ENCODE peak calls at places on chromosomes 5 and 9, in five cellular contexts. J, M, G, N and H are unnamed samples.

GRCh38 chr9:74500584-74500924 is 3.4 kb downstream of the RORB start:
- DNase-seq in J (no peak), M (no peak), G (no peak), N (no peak), H (no peak)

GRCh38 chr5:177402271-177403043 is 2.0 kb upstream of the PFN3 start:
- DNase-seq in J (peak; percentile 54), M (no peak), G (peak; percentile 92), N (no peak), H (peak; percentile 82)

GRCh38 chr9:127444921-127445850 is 6.0 kb downstream of the RPL12 start:
- DNase-seq in J (peak; percentile 44), M (no peak), G (no peak), N (no peak), H (no peak)

GRCh38 chr5:73892806-73893205 is 266.8 kb downstream of the ARHGEF28 start:
- DNase-seq in J (peak; percentile 96), M (no peak), G (no peak), N (peak; percentile 97), H (no peak)

GRCh38 chr5:12322042-12322441 is 417.8 kb upstream of the CTNND2 start:
- DNase-seq in J (no peak), M (no peak), G (no peak), N (no peak), H (no peak)

GRCh38 chr9:84978761-84979160 is 309.2 kb downstream of the NTRK2 start:
- DNase-seq in J (no peak), M (no peak), G (no peak), N (no peak), H (no peak)

GRCh38 chr5:93433422-93433821 is 147.6 kb downstream of the NR2F1-AS1 start:
- DNase-seq in J (peak; percentile 96), M (no peak), G (peak; percentile 13), N (peak; percentile 23), H (no peak)

GRCh38 chr9:126497673-126498255 is 116.0 kb upstream of the LMX1B start:
- DNase-seq in J (no peak), M (peak; percentile 61), G (no peak), N (no peak), H (no peak)

GRCh38 chr5:97046270-97046982 is 96.0 kb downstream of the LIX1 start:
- DNase-seq in J (peak; percentile 25), M (no peak), G (no peak), N (peak; percentile 3), H (no peak)

GRCh38 chr9:95343725-95344287 is 26.3 kb upstream of the FANCC start:
- DNase-seq in J (no peak), M (no peak), G (no peak), N (no peak), H (no peak)

GRCh38 chr5:105554613-105555169 is 1992.1 kb upstream of the NUDT12 start:
- DNase-seq in J (no peak), M (no peak), G (no peak), N (no peak), H (no peak)

GRCh38 chr9:121557581-121558422 is 58.2 kb upstream of the GGTA1 start:
- DNase-seq in J (peak; percentile 92), M (peak; percentile 85), G (peak; percentile 84), N (peak; percentile 57), H (no peak)

GRCh38 chr9:120439147-120439546 is 140.8 kb downstream of the CDK5RAP2 start:
- DNase-seq in J (peak; percentile 23), M (no peak), G (peak; percentile 57), N (no peak), H (no peak)

GRCh38 chr9:86181379-86182315 is 77.8 kb downstream of the C9orf153 start:
- DNase-seq in J (no peak), M (no peak), G (peak; percentile 37), N (no peak), H (no peak)

GRCh38 chr9:27848315-27848714 is 275.0 kb upstream of the C9orf72 start:
- DNase-seq in J (no peak), M (no peak), G (no peak), N (no peak), H (no peak)

GRCh38 chr9:15837079-15837679 is 284.3 kb downstream of the CCDC171 start:
- DNase-seq in J (peak; percentile 65), M (no peak), G (peak; percentile 53), N (peak; percentile 17), H (no peak)

GRCh38 chr5:1555011-1555807 is 31.4 kb upstream of the LPCAT1 start:
- DNase-seq in J (peak; percentile 19), M (peak; percentile 54), G (peak; percentile 63), N (peak; percentile 59), H (peak; percentile 62)

GRCh38 chr5:79974896-79975295 is 16.2 kb downstream of the MTX3 start:
- DNase-seq in J (peak; percentile 77), M (no peak), G (peak; percentile 73), N (no peak), H (no peak)

GRCh38 chr9:133584559-133585476 is 24.4 kb downstream of the FAM163B start:
- DNase-seq in J (no peak), M (no peak), G (no peak), N (no peak), H (no peak)

GRCh38 chr9:72807765-72808445 is 144.9 kb downstream of the ALDH1A1 start:
- DNase-seq in J (no peak), M (no peak), G (no peak), N (no peak), H (no peak)

GRCh38 chr9:123412171-123412820 is 56.3 kb downstream of the CRB2 start:
- DNase-seq in J (no peak), M (no peak), G (no peak), N (no peak), H (no peak)
- TF ChIP-seq CTCF in J (no peak), M (no peak), G (no peak), N (no peak), H (no peak)

DNA sequence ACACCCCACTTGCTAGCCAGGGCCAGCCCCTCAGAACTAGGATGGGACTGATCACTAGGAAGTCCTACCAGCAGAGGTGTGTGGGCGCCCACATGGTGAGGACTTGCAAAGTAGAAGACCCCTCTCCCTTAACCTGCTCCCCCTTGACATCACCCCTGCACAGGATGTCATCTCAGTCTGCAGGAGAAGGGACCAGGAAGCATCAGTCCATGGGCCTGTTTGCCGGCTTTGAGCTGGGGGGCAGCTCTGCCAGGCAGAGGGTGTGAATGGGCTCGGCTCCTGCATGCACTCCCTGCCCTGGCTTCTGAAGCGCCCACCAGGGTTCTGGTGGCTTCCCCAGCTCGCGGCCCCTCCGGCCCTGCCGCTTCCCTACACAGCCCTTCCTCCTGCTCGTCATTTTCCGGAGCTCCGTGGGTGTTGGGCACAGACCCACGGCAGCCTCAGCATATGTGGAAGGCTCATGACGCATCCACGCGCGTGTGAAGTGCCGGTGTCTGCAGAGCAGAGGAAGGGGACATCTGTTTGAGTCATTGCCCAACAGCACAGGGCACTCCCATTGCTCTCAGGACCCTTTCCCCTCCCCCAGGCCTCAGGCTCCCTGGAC is 3.7 kb upstream of the FAM78A start:
- DNase-seq in J (peak; percentile 38), M (no peak), G (no peak), N (no peak), H (no peak)
- TF ChIP-seq CTCF in J (no peak), M (no peak), G (no peak), N (no peak), H (no peak)

GRCh38 chr5:72269411-72269780 is 50.6 kb downstream of the MRPS27 start:
- DNase-seq in J (no peak), M (no peak), G (no peak), N (no peak), H (no peak)

GRCh38 chr5:72268260-72268659 is 51.8 kb downstream of the MRPS27 start:
- DNase-seq in J (no peak), M (no peak), G (no peak), N (no peak), H (no peak)

GRCh38 chr5:72267685-72268084 is 52.4 kb downstream of the MRPS27 start:
- DNase-seq in J (peak; percentile 42), M (no peak), G (no peak), N (no peak), H (no peak)

GRCh38 chr5:72270037-72270436 is 50.0 kb downstream of the MRPS27 start:
- DNase-seq in J (no peak), M (no peak), G (no peak), N (no peak), H (no peak)

DNA sequence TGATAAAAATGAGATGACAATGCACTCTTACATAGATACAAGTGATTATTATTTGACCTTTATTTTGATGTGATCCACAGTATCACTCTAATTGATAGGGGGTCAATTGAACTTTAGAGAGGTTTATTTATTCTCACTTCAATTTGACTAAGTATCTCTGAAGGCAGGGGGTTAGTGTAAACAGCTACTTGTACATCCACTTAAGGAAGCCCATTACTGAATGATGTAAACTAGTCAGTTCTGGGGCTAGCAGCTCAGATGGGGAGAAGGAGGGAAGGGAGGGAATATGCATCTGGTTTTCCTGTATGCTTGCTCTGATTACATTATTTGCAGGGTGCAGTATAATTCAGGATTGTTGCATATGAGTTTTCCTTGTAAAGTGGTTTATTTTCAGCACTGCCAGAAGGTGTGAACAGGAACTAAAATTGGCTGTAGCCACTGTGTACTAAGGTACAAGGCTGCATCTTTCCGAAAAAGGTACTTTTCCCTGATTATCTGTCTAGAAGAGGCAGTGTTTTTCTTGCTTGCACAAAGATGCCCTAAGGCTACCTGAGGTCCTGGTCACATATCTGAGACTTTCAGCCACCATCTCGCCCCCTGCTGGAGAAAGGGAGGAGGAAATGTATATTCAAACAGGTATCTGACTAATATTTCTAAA is 51.2 kb downstream of the MRPS27 start:
- DNase-seq in J (peak; percentile 43), M (no peak), G (peak; percentile 41), N (no peak), H (no peak)
- TF ChIP-seq CTCF in J (peak; percentile 62), M (no peak), G (peak; percentile 57), N (peak; percentile 69), H (peak; percentile 87)

GRCh38 chr5:178472138-178472537 is 118.1 kb downstream of the COL23A1 start:
- DNase-seq in J (no peak), M (no peak), G (no peak), N (no peak), H (no peak)
- TF ChIP-seq CTCF in J (no peak), M (no peak), G (no peak), N (no peak), H (no peak)

DNA sequence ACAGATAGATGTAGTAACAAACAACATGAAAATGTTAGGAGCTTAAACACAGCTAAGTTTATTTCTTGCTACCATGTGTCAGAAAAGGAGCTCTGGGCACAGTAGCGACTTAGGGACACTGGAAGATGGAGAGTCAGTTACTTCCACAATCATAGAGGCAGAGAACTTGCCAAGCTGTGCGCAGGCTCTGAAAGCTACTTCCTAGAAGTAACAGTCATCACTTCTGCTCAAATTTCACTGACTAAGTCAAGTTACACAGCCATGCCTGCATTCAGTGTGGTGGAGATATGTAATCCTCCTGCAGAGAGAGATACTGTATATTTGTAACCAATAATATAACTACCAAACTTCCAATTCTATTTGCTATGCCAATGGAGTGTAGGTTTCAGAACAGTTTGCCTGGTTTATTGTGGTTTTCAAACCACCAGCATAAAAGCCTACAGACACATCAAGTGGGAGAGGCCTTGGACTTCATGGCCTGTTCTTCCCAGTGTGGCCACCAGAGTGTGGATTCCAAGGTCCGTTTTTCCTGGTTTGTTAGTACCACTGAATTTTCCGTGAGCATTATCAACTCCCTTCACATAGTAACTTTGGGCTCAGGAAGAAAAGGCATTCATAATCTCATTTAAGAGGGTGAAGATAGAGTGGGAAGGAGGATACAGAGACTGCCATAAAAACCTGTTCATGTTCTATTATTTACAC is 268.1 kb downstream of the PJA2 start:
- DNase-seq in J (peak; percentile 66), M (no peak), G (no peak), N (no peak), H (no peak)
- TF ChIP-seq CTCF in J (no peak), M (no peak), G (no peak), N (peak; percentile 5), H (peak; percentile 55)

GRCh38 chr5:171606414-171607024 is 179.1 kb upstream of the SMIM23 start:
- DNase-seq in J (peak; percentile 10), M (no peak), G (no peak), N (no peak), H (no peak)
- TF ChIP-seq CTCF in J (peak; percentile 27), M (no peak), G (peak; percentile 31), N (peak; percentile 46), H (peak; percentile 66)